ENCODE peak calls at places on chromosomes 6 and 20, in six cellular contexts. V is naive B cell; S is pons; E is neural crest cell; Y is CD8-positive, alpha-beta T cell; W is substantia nigra. K is an unnamed sample.

GRCh38 chr6:24936641-24937317 is 1.0 kb upstream of the RIPOR2 start:
- DNase-seq in S (no peak), V (peak), Y (no peak), W (no peak), E (no peak), K (no peak)

GRCh38 chr6:110287462-110288341 is 70.4 kb downstream of the METTL24 start:
- DNase-seq in S (no peak), Y (no peak), V (no peak), W (no peak), E (no peak), K (no peak)

GRCh38 chr6:148972481-148972880 is 225.7 kb downstream of the UST start:
- DNase-seq in S (no peak), Y (no peak), V (peak), E (no peak), W (no peak), K (peak)

GRCh38 chr6:44715188-44715587 is 327.7 kb downstream of the CDC5L start:
- DNase-seq in E (no peak), W (no peak), S (no peak), V (no peak), Y (no peak), K (no peak)

GRCh38 chr20:50142812-50143211 is 10.7 kb downstream of the PEDS1 start:
- DNase-seq in S (no peak), E (no peak), Y (no peak), W (no peak), V (no peak), K (peak)

GRCh38 chr6:121435444-121436069 is at the start of gene GJA1:
- DNase-seq in V (no peak), S (peak), W (no peak), Y (no peak), E (peak), K (peak)

GRCh38 chr20:45452772-45453171 is 16.8 kb upstream of the WFDC2 start:
- DNase-seq in W (no peak), S (no peak), V (no peak), Y (no peak), E (no peak), K (no peak)

GRCh38 chr20:21512634-21513180 is 1.2 kb downstream of the NKX2-2 start:
- DNase-seq in W (peak), S (peak), V (no peak), Y (no peak), E (no peak), K (no peak)

GRCh38 chr6:14206351-14206750 is 88.8 kb downstream of the CD83 start:
- DNase-seq in Y (no peak), V (no peak), W (no peak), E (no peak), S (no peak), K (no peak)

GRCh38 chr6:76465410-76465809 is 392.9 kb upstream of the IMPG1 start:
- DNase-seq in E (no peak), W (no peak), S (no peak), V (no peak), Y (no peak), K (no peak)

GRCh38 chr6:65937982-65938381 is 231.0 kb upstream of the EYS start:
- DNase-seq in Y (no peak), E (no peak), V (no peak), W (no peak), S (no peak), K (no peak)

GRCh38 chr20:59643616-59644061 is 39.3 kb downstream of the PHACTR3 start:
- DNase-seq in E (no peak), Y (no peak), W (peak), S (peak), V (no peak), K (no peak)

GRCh38 chr20:62679978-62680589 is 28.6 kb upstream of the NTSR1 start:
- DNase-seq in Y (no peak), S (no peak), E (no peak), V (no peak), W (no peak), K (no peak)

GRCh38 chr20:48789185-48789668 is 38.6 kb downstream of the PREX1 start:
- DNase-seq in V (no peak), W (no peak), S (no peak), E (no peak), Y (no peak), K (no peak)

GRCh38 chr20:25039697-25040437 is 18.1 kb downstream of the ACSS1 start:
- DNase-seq in W (peak), S (peak), V (no peak), Y (no peak), E (no peak), K (no peak)

GRCh38 chr6:130500693-130501092 is 134.9 kb downstream of the TMEM200A start:
- DNase-seq in Y (no peak), V (no peak), W (no peak), E (no peak), S (no peak), K (no peak)

GRCh38 chr6:108168980-108169800 is 3.4 kb downstream of the NR2E1 start:
- DNase-seq in Y (no peak), E (no peak), V (no peak), W (no peak), S (no peak), K (no peak)

K was measured in iPS DF 19.7.